ENCODE peak calls at places on chromosomes 13 and 19, in five cellular contexts. F, I, B, K and L are unnamed samples. For H3K4me1, the result is how much of the 10 kb centered on the place peaks cover.

GRCh38 chr13:43979492-43979891 is 99.8 kb downstream of the LACC1 start:
- DNase-seq in F (no peak), I (no peak), B (no peak), K (no peak), L (no peak)

GRCh38 chr19:21877976-21878375 is 42.0 kb upstream of the ZNF43 start:
- DNase-seq in F (no peak), I (no peak), B (no peak), K (no peak), L (no peak)

GRCh38 chr19:17468302-17469091 is 1.8 kb upstream of the SLC27A1 start:
- DNase-seq in F (no peak), I (no peak), B (no peak), K (no peak), L (no peak)

GRCh38 chr13:75745387-75745786 is 109.3 kb downstream of the LMO7 start:
- DNase-seq in F (no peak), I (no peak), B (no peak), K (no peak), L (no peak)

GRCh38 chr19:11382898-11383705 is 1.0 kb downstream of the EPOR start:
- DNase-seq in F (peak), I (no peak), B (peak), K (peak), L (no peak)

GRCh38 chr19:46875657-46876056 is 14.9 kb downstream of the ARHGAP35 start:
- DNase-seq in F (no peak), I (no peak), B (no peak), K (no peak), L (no peak)

GRCh38 chr13:110340812-110341444 is 33.8 kb downstream of the COL4A2 start:
- DNase-seq in F (no peak), I (peak), B (no peak), K (peak), L (no peak)

GRCh38 chr13:46184277-46184699 is 2.3 kb upstream of the LCP1 start:
- DNase-seq in F (peak), I (no peak), B (peak), K (peak), L (no peak)

GRCh38 chr19:56840452-56841193 is at the start of the genes PEG3 and ZIM2:
- DNase-seq in F (no peak), I (no peak), B (no peak), K (peak), L (peak)

GRCh38 chr19:39941151-39941550 is 6.7 kb upstream of the FCGBP start:
- DNase-seq in F (no peak), I (no peak), B (no peak), K (no peak), L (no peak)

GRCh38 chr19:32718286-32718685 is 1.3 kb upstream of the TDRD12 start:
- DNase-seq in F (no peak), I (no peak), B (no peak), K (no peak), L (no peak)

GRCh38 chr13:40269086-40269485 is 397.4 kb downstream of the FOXO1 start:
- DNase-seq in F (no peak), I (no peak), B (no peak), K (no peak), L (no peak)

GRCh38 chr13:74134777-74135305 is 637 bp upstream of the KLF12 start:
- DNase-seq in F (no peak), I (no peak), B (peak), K (peak), L (no peak)

GRCh38 chr13:25171517-25172302 is at the start of gene AMER2:
- DNase-seq in F (no peak), I (no peak), B (peak), K (peak), L (peak)

GRCh38 chr19:13622727-13623126 is 116.4 kb upstream of the CACNA1A start:
- DNase-seq in F (no peak), I (no peak), B (no peak), K (peak), L (no peak)

GRCh38 chr19:28578786-28579505 is 634.0 kb downstream of the UQCRFS1 start:
- DNase-seq in F (no peak), I (no peak), B (no peak), K (peak), L (no peak)

GRCh38 chr13:51844862-51845573 is at the start of gene TMEM272:
- DNase-seq in F (peak), I (peak), B (peak), K (peak), L (peak)

GRCh38 chr19:41064974-41065569 is 23.2 kb upstream of the CYP2A13 start:
- DNase-seq in F (peak), I (peak), B (no peak), K (peak), L (no peak)

GRCh38 chr19:45670670-45671453 is 2.8 kb downstream of the GIPR start:
- DNase-seq in F (peak), I (peak), B (peak), K (peak), L (peak)

GRCh38 chr19:19151418-19151817 is 13.1 kb upstream of the TMEM161A start:
- DNase-seq in F (no peak), I (no peak), B (no peak), K (no peak), L (no peak)

GRCh38 chr19:40070058-40070457 is 14.0 kb upstream of the ZNF780B start:
- DNase-seq in F (no peak), I (no peak), B (no peak), K (no peak), L (no peak)

GRCh38 chr13:87999141-87999765 is 328.1 kb downstream of the SLITRK5 start:
- DNase-seq in F (no peak), I (peak), B (no peak), K (peak), L (no peak)

GRCh38 chr19:2629491-2630351 is 72.8 kb downstream of the GNG7 start:
- DNase-seq in F (no peak), I (no peak), B (no peak), K (no peak), L (no peak)

GRCh38 chr19:2628597-2628996 is 73.9 kb downstream of the GNG7 start:
- DNase-seq in F (no peak), I (no peak), B (no peak), K (no peak), L (no peak)

GRCh38 chr19:2625434-2625833 is 77.1 kb downstream of the GNG7 start:
- DNase-seq in F (no peak), I (no peak), B (no peak), K (no peak), L (no peak)

GRCh38 chr19:2627319-2627829 is 75.1 kb downstream of the GNG7 start:
- DNase-seq in F (no peak), I (peak), B (no peak), K (peak), L (no peak)

GRCh38 chr19:2627855-2628254 is 74.6 kb downstream of the GNG7 start:
- DNase-seq in F (no peak), I (peak), B (no peak), K (no peak), L (no peak)
- H3K4me1 ChIP-seq in F (under half), I (under half), B (under half), K (under half), L (under half)

GRCh38 chr19:1854542-1855039 is 6.3 kb upstream of the REXO1 start:
- DNase-seq in F (peak), I (no peak), B (no peak), K (peak), L (no peak)
- H2BK120ac ChIP-seq in F (no peak), I (no peak), B (no peak), K (no peak), L (no peak)

DNA sequence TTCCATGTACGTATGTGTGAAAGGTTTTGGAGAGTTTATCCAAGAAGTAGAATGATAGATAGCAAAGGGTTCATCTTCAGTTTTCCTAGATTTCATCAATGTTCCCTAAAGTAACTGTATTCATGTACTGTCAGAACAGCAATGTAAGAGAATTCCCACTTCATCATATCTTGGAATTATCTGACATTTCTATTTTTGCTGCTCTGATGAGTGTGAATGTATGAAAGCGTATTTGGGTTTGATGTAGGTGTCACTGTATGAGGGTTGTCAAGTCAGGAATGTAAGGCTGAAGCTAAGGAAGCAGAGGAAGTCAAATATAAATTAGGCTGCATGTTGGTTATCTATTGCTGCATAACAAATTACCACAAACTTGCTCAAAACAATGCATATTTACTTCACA is 7.2 kb upstream of the KATNAL1 start:
- DNase-seq in F (no peak), I (no peak), B (no peak), K (no peak), L (no peak)
- H3K4me1 ChIP-seq in F (under half), I (under half), B (under half), K (under half), L (under half)

GRCh38 chr13:113770441-113770840 is 11.4 kb downstream of the TMEM255B start:
- DNase-seq in F (no peak), I (no peak), B (no peak), K (no peak), L (no peak)

GRCh38 chr13:113769106-113769505 is 10.1 kb downstream of the TMEM255B start:
- DNase-seq in F (no peak), I (no peak), B (no peak), K (no peak), L (no peak)

GRCh38 chr13:113769881-113770280 is 10.9 kb downstream of the TMEM255B start:
- DNase-seq in F (no peak), I (no peak), B (no peak), K (no peak), L (no peak)

GRCh38 chr13:113774177-113775107 is 15.4 kb downstream of the TMEM255B start:
- DNase-seq in F (no peak), I (peak), B (no peak), K (no peak), L (no peak)

GRCh38 chr13:113771709-113772331 is 12.8 kb downstream of the TMEM255B start:
- DNase-seq in F (no peak), I (peak), B (no peak), K (no peak), L (no peak)
- H2BK120ac ChIP-seq in F (no peak), I (no peak), B (no peak), K (no peak), L (no peak)

DNA sequence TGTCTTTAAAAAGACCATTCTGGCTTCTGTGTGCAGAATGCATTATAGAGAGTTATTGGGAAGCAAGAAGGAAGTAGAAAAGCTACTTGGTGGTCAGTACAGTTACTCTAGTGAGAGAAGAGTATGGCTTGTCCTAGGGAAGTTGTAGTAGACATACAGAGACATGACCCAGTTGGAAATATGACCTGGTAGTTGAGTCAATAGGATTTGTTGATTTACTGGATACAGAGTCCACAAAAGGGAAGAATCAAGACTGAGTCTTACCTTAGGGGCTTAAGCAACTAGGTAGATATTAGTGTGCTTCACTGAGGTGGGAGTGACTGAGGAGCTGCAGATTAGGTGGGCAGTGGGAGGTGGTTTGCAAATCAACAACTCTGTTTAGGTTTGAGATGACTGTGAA is 48.8 kb downstream of the RASL11A start:
- DNase-seq in F (no peak), I (no peak), B (no peak), K (no peak), L (no peak)
- H3K4me1 ChIP-seq in F (under half), I (under half), B (under half), K (under half), L (under half)

DNA sequence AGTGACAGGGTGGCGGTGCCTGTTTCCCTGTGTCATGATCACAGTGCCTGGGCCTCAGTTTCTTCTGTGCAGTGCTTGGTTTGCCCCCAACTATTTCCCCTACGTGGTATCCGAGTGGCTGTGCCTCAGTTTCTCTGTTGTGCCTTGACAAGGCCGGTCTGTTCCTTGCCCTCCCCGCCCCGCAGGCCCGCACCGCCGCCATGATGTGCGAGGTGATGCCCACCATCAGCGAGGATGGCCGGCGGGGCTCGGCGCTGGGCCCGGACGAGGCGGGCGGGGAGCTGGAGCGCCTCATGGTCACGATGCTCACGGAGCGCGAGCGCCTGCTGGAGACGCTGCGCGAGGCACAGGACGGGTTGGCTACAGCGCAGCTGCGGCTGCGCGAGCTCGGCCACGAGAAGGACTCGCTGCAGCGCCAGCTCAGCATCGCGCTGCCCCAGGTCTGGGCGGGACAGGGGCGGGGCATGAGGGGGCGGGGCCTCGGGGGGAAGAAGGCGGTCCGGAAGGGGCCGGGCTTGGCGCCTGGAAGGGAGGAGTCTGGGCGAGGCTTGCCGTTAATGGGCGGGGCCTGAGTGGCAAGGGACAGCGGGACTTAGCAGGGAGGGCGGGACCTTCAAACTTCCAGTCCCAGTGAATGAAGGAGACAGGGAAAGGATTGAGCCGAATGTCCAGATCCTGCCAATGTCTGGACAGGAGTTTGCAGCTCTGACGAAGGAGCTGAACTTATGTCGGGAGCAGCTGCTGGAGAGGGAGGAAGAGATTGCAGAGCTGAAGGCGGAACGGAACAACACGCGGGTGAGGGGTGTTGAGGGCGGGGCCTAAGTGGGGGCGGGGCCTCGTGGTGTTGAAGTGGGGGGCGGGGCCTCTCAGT is 8.6 kb downstream of the PPFIA3 start:
- DNase-seq in F (peak), I (peak), B (peak), K (peak), L (peak)
- H2BK120ac ChIP-seq in F (no peak), I (peak), B (no peak), K (no peak), L (peak)

DNA sequence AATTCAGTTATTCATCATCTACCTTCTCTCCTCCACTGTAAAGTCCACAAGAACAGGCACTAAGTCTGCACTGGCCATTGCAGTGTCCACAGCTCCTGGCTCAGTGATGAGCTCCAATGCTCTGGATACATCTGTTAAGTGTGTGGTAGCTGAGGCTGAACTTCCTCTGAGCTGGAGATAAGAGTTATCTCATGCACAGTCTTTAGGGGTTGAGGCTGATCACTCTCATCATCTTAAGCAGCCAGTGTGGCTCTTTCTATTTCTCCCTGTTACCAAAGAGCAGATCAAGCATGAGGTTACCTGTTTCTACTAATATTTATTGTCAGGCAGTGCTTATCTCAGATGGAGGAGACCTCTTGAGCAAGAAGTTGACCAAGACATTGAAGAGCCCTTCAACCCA is 6.6 kb upstream of the OR10H2 start:
- DNase-seq in F (no peak), I (no peak), B (no peak), K (no peak), L (no peak)
- H3K4me1 ChIP-seq in F (under half), I (under half), B (under half), K (under half), L (under half)

GRCh38 chr19:5113101-5113557 is 144.2 kb downstream of the KDM4B start:
- DNase-seq in F (no peak), I (peak), B (no peak), K (peak), L (no peak)

GRCh38 chr19:5110546-5110945 is 141.6 kb downstream of the KDM4B start:
- DNase-seq in F (no peak), I (no peak), B (no peak), K (no peak), L (no peak)

GRCh38 chr19:5112681-5113080 is 143.8 kb downstream of the KDM4B start:
- DNase-seq in F (no peak), I (no peak), B (no peak), K (no peak), L (no peak)

GRCh38 chr19:5111051-5111450 is 142.1 kb downstream of the KDM4B start:
- DNase-seq in F (no peak), I (no peak), B (no peak), K (no peak), L (no peak)

GRCh38 chr19:5112175-5112574 is 143.3 kb downstream of the KDM4B start:
- DNase-seq in F (no peak), I (no peak), B (no peak), K (no peak), L (no peak)
- H2BK120ac ChIP-seq in F (no peak), I (no peak), B (no peak), K (no peak), L (no peak)

GRCh38 chr19:4744451-4745170 is 21.0 kb upstream of the DPP9 start:
- DNase-seq in F (no peak), I (peak), B (no peak), K (no peak), L (no peak)

GRCh38 chr19:4748185-4748584 is 24.5 kb upstream of the DPP9 start:
- DNase-seq in F (no peak), I (no peak), B (peak), K (no peak), L (no peak)

GRCh38 chr19:4749870-4750269 is 26.2 kb upstream of the DPP9 start:
- DNase-seq in F (no peak), I (no peak), B (no peak), K (no peak), L (no peak)

GRCh38 chr19:4745986-4746385 is 22.3 kb upstream of the DPP9 start:
- DNase-seq in F (no peak), I (no peak), B (no peak), K (no peak), L (no peak)

GRCh38 chr19:4748589-4748988 is 24.9 kb upstream of the DPP9 start:
- DNase-seq in F (no peak), I (no peak), B (no peak), K (no peak), L (no peak)
- H3K4me1 ChIP-seq in F (under half), I (under half), B (under half), K (under half), L (under half)